ENCODE peak calls at places on chromosomes 13 and 19, in five cellular contexts. One of them, this sample, is unnamed.

GRCh38 chr19:54343868-54344267 is 4.9 kb upstream of the LILRA4 start:
- DNase-seq in tibial nerve: no peak
- DNase-seq in cardiac muscle cell: no peak
- DNase-seq in neural crest cell: no peak
- DNase-seq in coronary artery: no peak
- DNase-seq in this sample: no peak

GRCh38 chr13:51803018-51803417 is 945 bp downstream of the DHRS12 start:
- DNase-seq in neural crest cell: no peak
- DNase-seq in coronary artery: no peak
- DNase-seq in cardiac muscle cell: no peak
- DNase-seq in tibial nerve: no peak
- DNase-seq in this sample: no peak

GRCh38 chr13:111005808-111006494 is 91.1 kb upstream of the ANKRD10 start:
- DNase-seq in coronary artery: no peak
- DNase-seq in tibial nerve: no peak
- DNase-seq in neural crest cell: no peak
- DNase-seq in cardiac muscle cell: no peak
- DNase-seq in this sample: no peak

GRCh38 chr19:48443731-48444128 is 2.1 kb upstream of the GRWD1 start:
- DNase-seq in tibial nerve: no peak
- DNase-seq in coronary artery: no peak
- DNase-seq in cardiac muscle cell: no peak
- DNase-seq in neural crest cell: no peak
- DNase-seq in this sample: no peak

GRCh38 chr13:49112782-49113525 is 107.2 kb upstream of the MLNR start:
- DNase-seq in neural crest cell: no peak
- DNase-seq in cardiac muscle cell: no peak
- DNase-seq in tibial nerve: no peak
- DNase-seq in coronary artery: no peak
- DNase-seq in this sample: no peak

GRCh38 chr13:98890186-98890585 is 87.7 kb downstream of the DOCK9 start:
- DNase-seq in cardiac muscle cell: no peak
- DNase-seq in neural crest cell: no peak
- DNase-seq in coronary artery: no peak
- DNase-seq in tibial nerve: peak
- DNase-seq in this sample: no peak

GRCh38 chr13:30105381-30105780 is 202.0 kb downstream of the KATNAL1 start:
- DNase-seq in coronary artery: no peak
- DNase-seq in neural crest cell: no peak
- DNase-seq in cardiac muscle cell: peak
- DNase-seq in tibial nerve: no peak
- DNase-seq in this sample: no peak

GRCh38 chr13:73303858-73304257 is 245.1 kb downstream of the KLF5 start:
- DNase-seq in coronary artery: no peak
- DNase-seq in neural crest cell: no peak
- DNase-seq in cardiac muscle cell: no peak
- DNase-seq in tibial nerve: no peak
- DNase-seq in this sample: no peak

GRCh38 chr19:32519023-32519422 is 62.0 kb upstream of the PDCD5 start:
- DNase-seq in neural crest cell: no peak
- DNase-seq in tibial nerve: no peak
- DNase-seq in cardiac muscle cell: no peak
- DNase-seq in coronary artery: no peak
- DNase-seq in this sample: no peak

GRCh38 chr19:14116918-14117578 is 514 bp downstream of the PRKACA start:
- DNase-seq in coronary artery: no peak
- DNase-seq in cardiac muscle cell: no peak
- DNase-seq in tibial nerve: no peak
- DNase-seq in neural crest cell: no peak
- DNase-seq in this sample: peak

DNA sequence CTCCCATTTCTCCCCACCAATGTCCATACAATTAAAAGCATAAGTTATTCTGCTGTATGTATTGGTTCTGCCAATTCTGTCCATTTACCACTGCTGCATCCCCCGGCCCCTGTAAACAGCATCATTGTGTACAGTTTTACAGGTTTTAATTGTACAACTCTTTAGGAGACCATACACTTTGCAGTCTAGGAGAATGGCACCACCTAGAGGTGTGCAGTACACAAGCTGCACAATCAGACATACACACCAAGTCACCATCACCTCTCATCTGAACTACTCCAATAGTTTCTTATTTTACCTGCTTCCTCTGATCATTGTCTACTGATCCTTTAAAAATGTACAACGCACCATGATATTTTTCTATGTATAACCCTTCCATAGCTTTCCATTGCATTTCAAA is 855.9 kb upstream of the KLHL1 start:
- DNase-seq in neural crest cell: no peak
- DNase-seq in coronary artery: no peak
- DNase-seq in tibial nerve: no peak
- DNase-seq in cardiac muscle cell: no peak
- DNase-seq in this sample: no peak
- TF ChIP-seq CTCF in neural crest cell: peak
- TF ChIP-seq CTCF in coronary artery: no peak
- TF ChIP-seq CTCF in tibial nerve: no peak
- TF ChIP-seq CTCF in cardiac muscle cell: no peak
- TF ChIP-seq CTCF in this sample: peak

GRCh38 chr19:28941833-28942232 is 271.1 kb downstream of the UQCRFS1 start:
- DNase-seq in tibial nerve: no peak
- DNase-seq in cardiac muscle cell: no peak
- DNase-seq in coronary artery: no peak
- DNase-seq in neural crest cell: no peak
- DNase-seq in this sample: no peak
- TF ChIP-seq CTCF in tibial nerve: no peak
- TF ChIP-seq CTCF in cardiac muscle cell: no peak
- TF ChIP-seq CTCF in coronary artery: no peak
- TF ChIP-seq CTCF in neural crest cell: no peak
- TF ChIP-seq CTCF in this sample: no peak

DNA sequence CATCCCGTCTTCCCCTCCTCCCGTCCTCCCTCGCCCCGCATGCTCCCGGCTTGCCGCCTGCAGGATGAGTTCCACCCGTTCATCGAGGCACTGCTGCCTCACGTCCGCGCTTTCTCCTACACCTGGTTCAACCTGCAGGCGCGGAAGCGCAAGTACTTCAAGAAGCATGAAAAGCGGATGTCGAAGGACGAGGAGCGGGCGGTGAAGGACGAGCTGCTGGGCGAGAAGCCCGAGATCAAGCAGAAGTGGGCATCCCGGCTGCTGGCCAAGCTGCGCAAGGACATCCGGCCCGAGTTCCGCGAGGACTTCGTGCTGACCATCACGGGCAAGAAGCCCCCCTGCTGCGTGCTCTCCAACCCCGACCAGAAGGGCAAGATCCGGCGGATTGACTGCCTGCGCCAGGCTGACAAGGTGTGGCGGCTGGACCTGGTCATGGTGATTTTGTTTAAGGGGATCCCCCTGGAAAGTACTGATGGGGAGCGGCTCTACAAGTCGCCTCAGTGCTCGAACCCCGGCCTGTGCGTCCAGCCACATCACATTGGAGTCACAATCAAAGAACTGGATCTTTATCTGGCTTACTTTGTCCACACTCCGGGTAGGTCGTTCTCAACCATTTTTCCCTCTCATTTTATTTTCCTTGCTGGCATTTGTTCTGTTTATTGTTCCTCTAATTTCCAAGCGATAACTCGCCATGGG is 29.8 kb downstream of the NFIX start:
- DNase-seq in neural crest cell: no peak
- DNase-seq in coronary artery: no peak
- DNase-seq in tibial nerve: no peak
- DNase-seq in cardiac muscle cell: no peak
- DNase-seq in this sample: no peak
- TF ChIP-seq CTCF in neural crest cell: no peak
- TF ChIP-seq CTCF in coronary artery: no peak
- TF ChIP-seq CTCF in tibial nerve: no peak
- TF ChIP-seq CTCF in cardiac muscle cell: no peak
- TF ChIP-seq CTCF in this sample: no peak

GRCh38 chr19:38704488-38705026 is 39.7 kb downstream of the CAPN12 start:
- DNase-seq in cardiac muscle cell: no peak
- DNase-seq in neural crest cell: no peak
- DNase-seq in tibial nerve: no peak
- DNase-seq in coronary artery: no peak
- DNase-seq in this sample: no peak
- TF ChIP-seq CTCF in cardiac muscle cell: no peak
- TF ChIP-seq CTCF in neural crest cell: no peak
- TF ChIP-seq CTCF in tibial nerve: no peak
- TF ChIP-seq CTCF in coronary artery: no peak
- TF ChIP-seq CTCF in this sample: no peak

DNA sequence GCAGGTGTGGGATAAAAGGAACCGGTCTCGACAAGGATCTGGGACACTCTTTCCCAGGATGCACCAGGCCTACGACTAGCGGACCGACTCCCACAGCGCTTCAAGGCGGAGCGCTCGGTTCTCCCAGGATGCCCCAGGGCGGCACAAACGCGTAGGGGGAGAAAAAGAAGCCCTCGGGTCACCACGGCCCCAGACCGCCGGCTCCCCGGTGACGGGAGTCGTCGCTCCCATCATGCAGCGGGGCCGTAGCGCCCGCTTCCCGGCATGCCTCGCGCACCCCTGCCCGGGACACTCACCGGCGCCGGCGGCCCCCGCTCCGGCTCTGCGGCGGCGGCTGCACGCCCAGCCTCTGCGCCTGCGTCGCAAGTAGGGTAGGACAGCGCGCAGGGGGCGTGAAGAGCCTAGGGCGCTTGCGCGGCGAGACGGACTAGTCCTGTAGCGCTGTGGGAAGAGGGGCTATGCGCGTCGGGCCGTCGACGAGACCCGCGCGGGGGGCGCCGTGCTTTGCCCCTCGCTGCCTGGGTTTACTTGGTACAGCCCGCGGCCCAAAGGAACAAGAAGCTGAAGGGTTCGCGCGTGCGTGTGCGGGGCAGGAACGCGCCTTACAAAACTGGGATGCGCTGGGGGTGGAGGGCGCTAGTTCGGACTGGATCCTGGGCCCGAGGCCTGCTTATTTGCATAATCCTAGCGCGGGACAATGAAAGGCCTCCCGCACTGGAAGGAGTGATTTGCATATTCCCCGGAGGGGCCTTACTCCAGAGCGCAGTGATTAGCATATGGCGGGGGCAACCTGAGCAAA is at the start of gene ZNF428:
- DNase-seq in tibial nerve: peak
- DNase-seq in cardiac muscle cell: peak
- DNase-seq in coronary artery: peak
- DNase-seq in neural crest cell: peak
- DNase-seq in this sample: peak
- TF ChIP-seq CTCF in tibial nerve: no peak
- TF ChIP-seq CTCF in cardiac muscle cell: peak
- TF ChIP-seq CTCF in coronary artery: no peak
- TF ChIP-seq CTCF in neural crest cell: no peak
- TF ChIP-seq CTCF in this sample: no peak

GRCh38 chr19:16248380-16249023 is 50.8 kb downstream of the AP1M1 start:
- DNase-seq in cardiac muscle cell: no peak
- DNase-seq in tibial nerve: no peak
- DNase-seq in coronary artery: no peak
- DNase-seq in neural crest cell: no peak
- DNase-seq in this sample: no peak

GRCh38 chr19:16249826-16250434 is 52.2 kb downstream of the AP1M1 start:
- DNase-seq in cardiac muscle cell: no peak
- DNase-seq in tibial nerve: no peak
- DNase-seq in coronary artery: no peak
- DNase-seq in neural crest cell: no peak
- DNase-seq in this sample: no peak

GRCh38 chr19:16247353-16248182 is 49.9 kb downstream of the AP1M1 start:
- DNase-seq in tibial nerve: peak
- DNase-seq in neural crest cell: peak
- DNase-seq in cardiac muscle cell: peak
- DNase-seq in coronary artery: peak
- DNase-seq in this sample: peak

GRCh38 chr19:16244091-16244490 is 46.4 kb downstream of the AP1M1 start:
- DNase-seq in tibial nerve: no peak
- DNase-seq in neural crest cell: no peak
- DNase-seq in cardiac muscle cell: no peak
- DNase-seq in coronary artery: no peak
- DNase-seq in this sample: no peak
- TF ChIP-seq CTCF in tibial nerve: no peak
- TF ChIP-seq CTCF in neural crest cell: no peak
- TF ChIP-seq CTCF in cardiac muscle cell: no peak
- TF ChIP-seq CTCF in coronary artery: no peak
- TF ChIP-seq CTCF in this sample: no peak